ENCODE peak calls at places on chromosomes 16 and 17, in seven cellular contexts. W, M, L, Z, T, K and G are unnamed samples.

GRCh38 chr16:20242568-20243240 is 84.6 kb downstream of the GP2 start:
- DNase-seq in W (no peak), M (no peak), L (no peak), Z (no peak), T (no peak), K (no peak), G (no peak)

GRCh38 chr17:38424297-38424972 is 3.8 kb upstream of the ARHGAP23 start:
- DNase-seq in W (no peak), M (no peak), L (no peak), Z (no peak), T (no peak), K (no peak), G (no peak)

GRCh38 chr17:50056961-50057330 is 1.0 kb downstream of the ITGA3 start:
- DNase-seq in W (no peak), M (no peak), L (no peak), Z (no peak), T (no peak), K (peak), G (no peak)

GRCh38 chr17:2689411-2690164 is 22.0 kb downstream of the CLUH start:
- DNase-seq in W (no peak), M (peak), L (no peak), Z (peak), T (peak), K (no peak), G (no peak)

GRCh38 chr17:67594115-67594878 is 123.4 kb upstream of the NOL11 start:
- DNase-seq in W (no peak), M (no peak), L (no peak), Z (no peak), T (no peak), K (no peak), G (no peak)

GRCh38 chr17:46964315-46965265 is 14.5 kb downstream of the RPRML start:
- DNase-seq in W (no peak), M (no peak), L (no peak), Z (no peak), T (no peak), K (peak), G (no peak)

GRCh38 chr17:55734128-55734781 is 11.6 kb upstream of the TMEM100 start:
- DNase-seq in W (no peak), M (no peak), L (no peak), Z (no peak), T (no peak), K (no peak), G (no peak)

GRCh38 chr16:4297480-4297879 is 18.4 kb upstream of the GLIS2 start:
- DNase-seq in W (no peak), M (no peak), L (no peak), Z (no peak), T (no peak), K (no peak), G (no peak)

GRCh38 chr17:41678411-41678906 is 10.2 kb upstream of the EIF1 start:
- DNase-seq in W (no peak), M (no peak), L (no peak), Z (no peak), T (no peak), K (no peak), G (no peak)

GRCh38 chr16:86942469-86943175 is 364.3 kb downstream of the FOXL1 start:
- DNase-seq in W (peak), M (no peak), L (no peak), Z (no peak), T (no peak), K (peak), G (peak)

DNA sequence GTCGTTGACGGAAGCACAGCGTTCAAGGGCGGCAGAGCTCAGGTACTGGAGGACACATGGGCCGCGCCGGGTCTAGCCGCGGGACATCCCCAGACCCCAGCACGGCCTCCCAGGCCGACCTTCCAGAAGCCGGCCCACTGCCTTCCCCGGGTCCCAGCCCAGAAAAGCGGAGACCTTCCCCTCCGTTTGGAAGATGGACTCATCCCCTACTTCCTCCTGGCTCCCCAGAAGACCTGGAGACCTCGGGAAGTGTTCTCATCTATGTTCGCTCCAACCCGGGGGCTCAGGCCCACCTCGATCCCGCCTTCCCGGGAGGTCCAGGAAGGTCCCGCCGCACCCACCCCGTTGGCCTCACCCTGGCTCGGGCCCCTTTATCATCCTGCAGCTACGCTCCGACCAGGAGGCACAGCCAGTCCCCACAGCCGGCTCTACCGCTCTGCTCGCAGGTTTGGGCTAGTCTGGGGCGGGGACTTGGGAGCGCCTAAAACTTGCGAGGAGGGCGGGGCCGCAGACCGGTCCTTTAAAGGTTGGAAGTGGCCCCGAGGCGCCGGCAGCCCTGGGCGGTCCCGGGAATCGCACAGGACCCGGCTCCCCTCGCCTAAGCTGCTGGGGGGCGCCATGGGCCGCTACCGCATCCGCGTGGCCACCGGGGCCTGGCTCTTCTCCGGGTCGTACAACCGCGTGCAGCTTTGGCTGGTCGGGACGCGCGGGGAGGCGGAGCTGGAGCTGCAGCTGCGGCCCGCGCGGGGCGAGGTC is at the start of gene ALOX12:
- DNase-seq in W (no peak), M (no peak), L (no peak), Z (no peak), T (no peak), K (no peak), G (no peak)
- TF ChIP-seq CTCF in W (no peak), M (no peak), L (no peak), Z (no peak), T (no peak), K (no peak), G (no peak)

GRCh38 chr17:64387545-64388171 is 3.0 kb downstream of the PECAM1 start:
- DNase-seq in W (no peak), M (peak), L (no peak), Z (no peak), T (no peak), K (no peak), G (no peak)

GRCh38 chr17:64388961-64389565 is 1.6 kb downstream of the PECAM1 start:
- DNase-seq in W (no peak), M (no peak), L (no peak), Z (no peak), T (no peak), K (no peak), G (no peak)

GRCh38 chr17:64386412-64387144 is 4.1 kb downstream of the PECAM1 start:
- DNase-seq in W (no peak), M (no peak), L (no peak), Z (no peak), T (no peak), K (peak), G (no peak)

GRCh38 chr17:64385187-64386083 is 5.2 kb downstream of the PECAM1 start:
- DNase-seq in W (no peak), M (peak), L (peak), Z (peak), T (no peak), K (peak), G (peak)

GRCh38 chr17:64387145-64387473 is 3.6 kb downstream of the PECAM1 start:
- DNase-seq in W (no peak), M (no peak), L (no peak), Z (no peak), T (no peak), K (no peak), G (no peak)
- H3K4me3 ChIP-seq in W (no peak), M (peak), L (peak), Z (peak), T (no peak), K (no peak), G (no peak)

DNA sequence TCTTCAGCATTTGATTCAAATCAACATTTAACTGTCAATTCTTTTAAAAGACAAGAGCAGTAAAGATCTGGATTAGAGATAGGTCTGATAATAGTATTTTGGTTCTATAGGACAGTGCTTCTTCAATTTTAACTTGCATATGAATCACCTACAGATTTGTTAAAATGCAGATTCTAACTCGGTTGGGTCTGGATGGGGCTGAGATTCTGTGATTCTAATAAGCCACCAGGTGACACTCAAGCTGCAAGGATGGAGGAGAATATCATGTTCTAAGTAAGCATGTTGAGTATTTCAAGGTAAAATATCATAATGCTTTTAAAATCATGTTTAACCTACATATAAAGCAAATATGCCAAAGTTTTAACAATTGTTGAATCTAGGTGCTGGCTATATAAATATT is 15.8 kb downstream of the TSPOAP1 start:
- DNase-seq in W (no peak), M (no peak), L (no peak), Z (no peak), T (no peak), K (no peak), G (no peak)
- TF ChIP-seq CTCF in W (no peak), M (no peak), L (no peak), Z (no peak), T (no peak), K (peak), G (no peak)

GRCh38 chr17:31078290-31078689 is 16.5 kb upstream of the NF1 start:
- DNase-seq in W (no peak), M (no peak), L (no peak), Z (no peak), T (no peak), K (no peak), G (no peak)
- H3K4me3 ChIP-seq in W (no peak), M (no peak), L (no peak), Z (no peak), T (no peak), K (no peak), G (no peak)

GRCh38 chr16:22008215-22009142 is 568 bp downstream of the MOSMO start:
- DNase-seq in W (no peak), M (no peak), L (peak), Z (no peak), T (no peak), K (no peak), G (no peak)

GRCh38 chr16:22006636-22007035 is 1.3 kb upstream of the MOSMO start:
- DNase-seq in W (no peak), M (no peak), L (no peak), Z (no peak), T (no peak), K (no peak), G (no peak)

GRCh38 chr16:22005746-22006145 is 2.2 kb upstream of the MOSMO start:
- DNase-seq in W (no peak), M (no peak), L (no peak), Z (no peak), T (no peak), K (no peak), G (no peak)

GRCh38 chr16:22007159-22007508 is 777 bp upstream of the MOSMO start:
- DNase-seq in W (no peak), M (no peak), L (no peak), Z (no peak), T (no peak), K (no peak), G (no peak)

DNA sequence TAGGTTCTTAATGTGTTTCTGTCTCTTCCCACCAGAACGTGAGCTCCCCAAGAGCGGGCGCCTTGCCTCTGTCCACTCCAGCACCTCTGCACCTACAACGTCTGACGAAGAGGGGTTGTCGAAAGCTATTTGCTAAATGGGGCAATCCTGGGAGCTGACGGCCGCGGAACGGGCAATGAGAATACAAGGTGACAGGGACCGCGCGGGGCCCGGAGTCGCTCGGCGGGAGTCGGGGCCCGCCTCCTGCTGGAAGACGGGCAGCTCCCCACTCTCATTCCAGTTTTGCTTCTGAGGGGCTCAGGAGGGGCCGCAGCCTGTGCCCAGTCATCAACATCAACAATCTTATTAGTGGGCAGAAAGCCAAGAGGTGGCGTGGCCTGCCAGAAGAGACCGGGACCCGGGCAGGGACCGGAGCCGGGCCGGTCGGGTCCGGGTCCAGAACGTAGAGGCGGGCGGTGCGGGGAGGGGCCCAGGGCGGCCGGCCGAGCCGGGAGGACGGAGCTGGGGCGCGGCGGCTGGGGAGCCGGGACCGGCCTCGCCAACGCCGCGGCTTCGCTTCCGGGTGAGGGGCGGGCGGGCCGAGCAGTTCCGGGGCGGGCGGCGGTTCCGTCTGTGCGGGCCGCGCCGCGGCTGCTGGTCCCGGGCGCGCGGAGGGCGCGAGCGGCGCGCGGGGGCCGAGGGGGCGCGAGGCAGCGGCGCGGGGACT is at the start of gene MOSMO:
- DNase-seq in W (no peak), M (peak), L (peak), Z (peak), T (peak), K (peak), G (peak)
- TF ChIP-seq CTCF in W (no peak), M (no peak), L (peak), Z (no peak), T (no peak), K (no peak), G (no peak)

DNA sequence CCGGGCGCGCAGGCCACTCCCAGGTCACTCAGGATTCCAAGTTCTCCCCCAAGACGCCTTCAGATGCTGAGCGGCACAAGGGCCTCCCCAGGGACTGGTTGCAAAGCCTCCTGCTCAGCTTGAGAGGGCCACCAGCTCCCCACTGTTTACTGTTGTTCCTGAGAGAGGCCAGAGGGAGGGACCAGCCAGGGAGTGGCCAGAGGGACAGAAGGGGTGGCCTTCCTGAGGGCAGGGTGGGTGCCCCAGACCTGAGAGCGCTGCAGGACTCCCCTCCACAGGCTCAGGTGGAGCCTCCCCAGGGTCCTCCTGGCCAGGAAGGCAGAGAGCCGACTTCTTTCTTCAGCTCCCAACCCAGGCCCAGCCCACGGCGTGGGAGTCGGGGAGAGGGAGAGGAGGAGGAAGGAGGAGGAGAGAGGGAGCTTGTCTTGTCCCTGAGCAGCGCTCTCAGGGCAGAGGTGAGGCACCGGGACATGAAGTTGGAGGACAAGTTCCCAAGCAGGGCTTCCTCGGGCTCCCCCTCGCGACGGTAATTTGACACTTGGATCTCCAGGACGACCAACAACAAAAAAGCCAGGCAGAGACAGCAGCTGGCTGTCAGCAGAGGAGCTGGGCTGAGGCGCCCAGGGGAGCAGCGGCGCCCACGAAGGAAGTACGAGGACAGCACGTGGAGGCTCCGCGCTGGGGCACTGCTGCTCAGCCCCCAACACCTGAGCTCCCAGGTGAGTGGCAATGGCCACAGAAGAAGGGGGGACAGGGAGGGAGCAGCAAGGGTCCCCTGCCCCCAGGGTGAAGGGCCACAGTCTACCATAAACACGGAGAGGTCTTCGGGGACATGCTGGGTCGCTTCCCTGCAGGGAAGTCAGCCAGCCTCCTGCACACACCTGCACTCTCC is 496 bp downstream of the SMIM5 start:
- DNase-seq in W (peak), M (peak), L (peak), Z (peak), T (peak), K (peak), G (peak)
- H3K4me3 ChIP-seq in W (no peak), M (peak), L (no peak), Z (peak), T (no peak), K (no peak), G (no peak)

DNA sequence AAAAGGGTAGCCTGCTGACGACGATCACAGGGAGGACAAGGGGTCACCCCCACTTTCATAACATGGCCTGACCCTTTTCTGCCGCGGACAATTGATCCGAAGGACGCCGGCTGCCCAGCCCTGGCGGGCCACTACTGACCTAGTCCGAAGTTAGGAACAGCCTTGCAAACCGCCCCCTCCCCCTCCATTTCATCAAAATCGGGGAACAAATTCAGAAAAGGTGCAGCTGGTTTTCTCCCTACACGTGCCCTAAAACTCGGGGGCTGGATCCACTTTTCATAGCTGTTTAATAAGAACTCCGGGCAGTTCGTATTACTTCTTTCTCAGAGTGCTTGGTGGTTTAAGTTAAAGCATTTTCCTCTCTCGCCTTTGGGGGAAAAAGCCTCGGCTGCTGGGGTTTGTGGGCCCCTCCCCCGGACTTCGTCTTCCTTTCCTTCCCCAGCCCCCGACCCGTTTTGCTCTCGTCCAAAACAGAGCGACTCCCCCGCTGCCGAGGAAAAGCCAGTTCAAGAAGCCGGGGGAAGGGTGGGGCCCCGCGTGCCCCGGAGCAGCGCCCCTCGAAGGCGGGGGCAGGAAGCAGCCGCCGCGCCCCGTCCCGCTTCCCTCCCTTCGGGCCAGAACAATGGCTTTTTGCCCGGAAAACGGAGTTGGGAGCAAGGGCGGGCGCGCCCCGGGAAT is 643 bp upstream of the CBX2 start:
- DNase-seq in W (no peak), M (peak), L (peak), Z (no peak), T (no peak), K (peak), G (no peak)
- TF ChIP-seq CTCF in W (peak), M (no peak), L (no peak), Z (no peak), T (no peak), K (peak), G (peak)

GRCh38 chr17:5485270-5486205 is at the start of gene DERL2:
- DNase-seq in W (no peak), M (no peak), L (no peak), Z (no peak), T (no peak), K (no peak), G (no peak)

GRCh38 chr17:5481451-5481850 is 4.5 kb downstream of the DERL2 start:
- DNase-seq in W (no peak), M (no peak), L (no peak), Z (no peak), T (no peak), K (no peak), G (no peak)

GRCh38 chr17:5488752-5489151 is 2.4 kb downstream of the MIS12 start:
- DNase-seq in W (no peak), M (no peak), L (no peak), Z (no peak), T (no peak), K (no peak), G (no peak)

DNA sequence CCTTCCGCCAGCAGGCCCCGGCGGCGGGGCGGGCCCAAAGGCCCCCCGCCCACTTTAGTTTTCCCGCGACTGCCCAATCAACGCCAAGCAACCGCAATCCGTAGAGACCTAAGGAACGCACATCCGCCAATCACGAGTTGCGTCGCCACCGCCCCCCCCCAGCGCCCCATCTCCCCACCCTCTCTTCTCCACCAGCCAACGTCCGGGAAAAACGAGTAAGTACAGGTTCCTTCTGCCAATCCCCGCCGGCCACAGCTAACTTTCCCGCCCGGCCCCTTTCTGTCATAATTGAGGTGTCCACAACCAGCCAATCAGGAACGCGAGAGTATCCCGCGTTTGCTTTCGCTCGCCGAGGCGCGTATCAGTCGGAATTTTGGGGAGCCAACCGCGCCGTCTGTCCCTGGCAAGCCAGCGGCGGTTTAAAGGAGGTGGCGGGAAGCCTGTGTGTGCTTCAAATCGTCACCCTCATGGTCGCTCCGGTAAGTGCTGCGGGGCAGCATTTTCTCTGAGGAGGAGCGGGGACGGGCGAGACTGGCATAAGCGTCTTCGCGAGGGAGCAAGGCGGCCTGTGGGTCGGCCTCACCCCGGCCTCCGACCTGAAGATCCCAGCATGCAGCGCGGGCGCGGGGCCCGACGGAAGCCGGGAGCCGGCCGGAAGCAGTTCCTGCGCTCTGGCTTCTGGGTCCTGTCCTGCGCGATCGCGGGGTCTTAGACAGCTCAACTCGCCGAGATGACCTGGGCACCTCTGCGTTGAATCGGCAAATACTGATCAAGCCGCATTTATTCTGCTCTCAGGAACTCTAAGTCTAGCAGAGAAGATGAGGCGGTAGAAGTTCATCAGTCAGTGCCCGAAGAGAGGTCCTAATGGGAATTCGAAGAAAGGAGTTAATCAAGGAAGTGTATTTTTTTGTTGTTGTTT is at the start of gene MIS12:
- DNase-seq in W (peak), M (peak), L (peak), Z (peak), T (peak), K (peak), G (peak)
- H3K4me3 ChIP-seq in W (peak), M (peak), L (peak), Z (peak), T (peak), K (peak), G (peak)